ENCODE peak calls at places on chromosome 2, in eight cellular contexts. Q is sigmoid colon, B is psoas muscle, F is heart right ventricle, H is astrocyte, P is esophagus muscularis mucosa, S is mesenchymal stem cell, Z is lung. G is an unnamed sample.

GRCh38 chr2:10242451-10242850 is 60.3 kb upstream of the HPCAL1 start:
- DNase-seq in Z (no peak), S (no peak), P (no peak), Q (peak; percentile 28), H (no peak), F (no peak), B (peak; percentile 38), G (no peak)

GRCh38 chr2:166060191-166060590 is 67.6 kb downstream of the SCN1A start:
- DNase-seq in S (no peak), Z (no peak), H (no peak), Q (no peak), P (no peak), B (no peak), F (no peak), G (no peak)

GRCh38 chr2:69386376-69386775 is 651 bp downstream of the GFPT1 start:
- DNase-seq in Q (no peak), Z (no peak), H (no peak), P (no peak), B (no peak), F (no peak), S (no peak), G (no peak)

GRCh38 chr2:113173563-113174368 is at the start of gene PSD4:
- DNase-seq in B (peak; percentile 74), H (no peak), F (peak; percentile 60), Z (peak; percentile 73), S (no peak), P (no peak), Q (no peak), G (peak; percentile 37)

GRCh38 chr2:224369028-224369632 is 32.8 kb downstream of the FAM124B start:
- DNase-seq in Q (no peak), P (no peak), S (peak; percentile 59), F (no peak), Z (no peak), B (no peak), H (no peak), G (no peak)

GRCh38 chr2:112924348-112924747 is 13.4 kb downstream of the IL37 start:
- DNase-seq in B (no peak), F (no peak), Z (no peak), P (no peak), Q (no peak), H (no peak), S (no peak), G (no peak)

GRCh38 chr2:217621391-217621801 is 381.4 kb downstream of the TNS1 start:
- DNase-seq in H (peak; percentile 49), Z (no peak), Q (no peak), B (no peak), P (no peak), S (peak; percentile 56), F (no peak), G (no peak)

GRCh38 chr2:105841551-105841950 is 96.8 kb downstream of the NCK2 start:
- DNase-seq in H (no peak), Q (no peak), S (no peak), Z (no peak), F (no peak), B (no peak), P (no peak), G (no peak)

GRCh38 chr2:156042895-156043294 is 289.6 kb downstream of the NR4A2 start:
- DNase-seq in Q (no peak), Z (no peak), F (no peak), H (no peak), P (no peak), B (no peak), S (no peak), G (no peak)

GRCh38 chr2:33135645-33136044 is 188.9 kb downstream of the LTBP1 start:
- DNase-seq in P (no peak), H (no peak), Z (no peak), B (no peak), S (no peak), Q (no peak), F (no peak), G (no peak)

GRCh38 chr2:186848873-186849578 is at the start of gene ZSWIM2:
- DNase-seq in B (peak; percentile 77), Q (peak; percentile 70), Z (peak; percentile 30), H (peak; percentile 85), F (peak; percentile 53), P (no peak), S (peak; percentile 91), G (no peak)

GRCh38 chr2:51263921-51264320 is 232.0 kb upstream of the NRXN1 start:
- DNase-seq in Z (no peak), P (no peak), Q (no peak), F (no peak), S (no peak), H (no peak), B (no peak), G (no peak)

GRCh38 chr2:54279385-54279784 is 23.4 kb upstream of the TSPYL6 start:
- DNase-seq in P (no peak), S (no peak), B (no peak), Z (no peak), Q (no peak), F (no peak), H (no peak), G (no peak)

GRCh38 chr2:163736433-163737168 is 793 bp upstream of the FIGN start:
- DNase-seq in H (no peak), B (no peak), Q (peak; percentile 75), F (peak; percentile 61), S (peak; percentile 72), Z (no peak), P (no peak), G (no peak)

GRCh38 chr2:127085260-127085666 is 21.7 kb downstream of the BIN1 start:
- DNase-seq in S (peak; percentile 42), P (no peak), B (peak; percentile 60), F (no peak), Q (no peak), Z (peak; percentile 74), H (peak; percentile 27), G (no peak)
- H3K4me1 ChIP-seq in S (peaks cover 78% of the 10 kb centered on the region), P (peaks cover 39% of the 10 kb centered on the region), B (peaks cover 92% of the 10 kb centered on the region), F (peaks cover 47% of the 10 kb centered on the region), Q (no peaks in the 10 kb centered on the region), Z (peaks cover 42% of the 10 kb centered on the region), H (peaks cover 60% of the 10 kb centered on the region), G (peaks cover 25% of the 10 kb centered on the region)

GRCh38 chr2:83054751-83055150 is 1404.3 kb downstream of the SUCLG1 start:
- DNase-seq in P (no peak), H (peak; percentile 29), B (no peak), Q (no peak), Z (no peak), S (no peak), F (no peak), G (no peak)
- H3K4me1 ChIP-seq in P (peaks cover 4% of the 10 kb centered on the region), H (no peaks in the 10 kb centered on the region), B (no peaks in the 10 kb centered on the region), Q (no peaks in the 10 kb centered on the region), Z (no peaks in the 10 kb centered on the region), S (peaks cover 3% of the 10 kb centered on the region), F (no peaks in the 10 kb centered on the region), G (no peaks in the 10 kb centered on the region)

GRCh38 chr2:144472911-144473310 is 47.0 kb downstream of the ZEB2 start:
- DNase-seq in F (no peak), H (no peak), P (no peak), S (no peak), B (no peak), Z (no peak), Q (no peak), G (no peak)

GRCh38 chr2:144477281-144477942 is 42.5 kb downstream of the ZEB2 start:
- DNase-seq in H (peak; percentile 72), Q (no peak), F (no peak), Z (no peak), S (no peak), B (no peak), P (no peak), G (no peak)

GRCh38 chr2:144474017-144474416 is 45.9 kb downstream of the ZEB2 start:
- DNase-seq in Z (no peak), H (no peak), B (no peak), Q (no peak), S (no peak), P (no peak), F (no peak), G (no peak)

GRCh38 chr2:144475596-144475995 is 44.3 kb downstream of the ZEB2 start:
- DNase-seq in H (no peak), Q (no peak), Z (no peak), F (no peak), B (no peak), S (no peak), P (no peak), G (no peak)

GRCh38 chr2:144475044-144475443 is 44.9 kb downstream of the ZEB2 start:
- DNase-seq in S (no peak), P (no peak), B (no peak), Q (no peak), Z (no peak), F (no peak), H (no peak), G (no peak)
- H3K4me1 ChIP-seq in S (peaks cover 17% of the 10 kb centered on the region), P (peaks cover 44% of the 10 kb centered on the region), B (peaks cover 17% of the 10 kb centered on the region), Q (no peaks in the 10 kb centered on the region), Z (peaks cover 4% of the 10 kb centered on the region), F (peaks cover 93% of the 10 kb centered on the region), H (peaks cover 25% of the 10 kb centered on the region), G (no peaks in the 10 kb centered on the region)

GRCh38 chr2:219561179-219562048 is 9.9 kb downstream of the OBSL1 start:
- DNase-seq in B (peak; percentile 31), P (no peak), H (no peak), S (no peak), Q (no peak), F (no peak), Z (no peak), G (no peak)
- H3K4me1 ChIP-seq in B (no peaks in the 10 kb centered on the region), P (peaks cover 3% of the 10 kb centered on the region), H (no peaks in the 10 kb centered on the region), S (peaks cover 24% of the 10 kb centered on the region), Q (no peaks in the 10 kb centered on the region), F (peaks cover 5% of the 10 kb centered on the region), Z (peaks cover 3% of the 10 kb centered on the region), G (no peaks in the 10 kb centered on the region)

GRCh38 chr2:67043781-67044478 is 353.2 kb upstream of the ETAA1 start:
- DNase-seq in Q (no peak), S (no peak), H (no peak), P (no peak), F (no peak), Z (no peak), B (no peak), G (no peak)
- H3K4me1 ChIP-seq in Q (no peaks in the 10 kb centered on the region), S (no peaks in the 10 kb centered on the region), H (no peaks in the 10 kb centered on the region), P (no peaks in the 10 kb centered on the region), F (no peaks in the 10 kb centered on the region), Z (peaks cover 2% of the 10 kb centered on the region), B (no peaks in the 10 kb centered on the region), G (no peaks in the 10 kb centered on the region)

DNA sequence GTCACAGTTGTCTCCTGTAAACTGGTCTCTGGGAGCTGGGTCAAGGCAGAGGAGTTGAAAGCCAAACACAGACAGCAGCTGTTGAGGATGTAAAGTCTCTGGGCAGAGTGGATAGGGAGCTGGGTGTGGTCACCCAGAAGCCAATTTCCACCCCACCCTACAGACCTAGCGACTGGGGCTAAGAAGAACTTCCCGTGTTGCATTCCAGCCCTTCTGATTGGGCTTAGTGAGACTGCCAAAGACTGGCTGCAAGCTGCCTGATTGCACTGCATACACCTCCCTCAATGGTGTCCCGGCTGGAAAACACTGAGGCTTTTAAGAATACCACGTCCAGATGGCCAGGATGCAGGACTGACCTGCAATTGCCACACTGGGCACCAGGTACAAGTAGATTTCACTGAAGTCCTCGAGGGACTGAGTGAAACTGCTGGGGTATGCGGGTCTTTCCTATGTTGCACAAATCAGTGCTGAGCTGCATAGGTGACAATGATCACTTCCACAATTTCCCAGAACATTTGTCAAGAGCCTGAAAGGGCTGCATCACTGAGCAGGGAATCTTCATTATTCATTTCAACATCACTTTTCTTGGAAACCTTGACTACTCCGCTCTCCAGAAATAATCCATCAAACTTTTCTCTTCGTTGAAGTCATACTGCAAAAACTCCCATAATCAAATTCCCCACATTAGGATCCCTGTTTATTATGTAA is 43.1 kb upstream of the EML4 start:
- DNase-seq in H (peak; percentile 58), Q (no peak), S (no peak), F (no peak), B (no peak), Z (no peak), P (no peak), G (no peak)
- H3K4me1 ChIP-seq in H (peaks cover 6% of the 10 kb centered on the region), Q (no peaks in the 10 kb centered on the region), S (peaks cover 17% of the 10 kb centered on the region), F (peaks cover 23% of the 10 kb centered on the region), B (no peaks in the 10 kb centered on the region), Z (peaks cover 7% of the 10 kb centered on the region), P (peaks cover 13% of the 10 kb centered on the region), G (peaks cover 6% of the 10 kb centered on the region)